ENCODE peak calls at places on chromosomes 16 and 17, in eight cellular contexts. R, Q, B, F, H, I, T and N are unnamed samples.

GRCh38 chr16:87314990-87315420 is 2.2 kb downstream of the C16orf95 start:
- DNase-seq in F (no peak), H (no peak), T (no peak), R (no peak), Q (no peak), B (no peak), I (no peak), N (no peak)

GRCh38 chr17:8175795-8176196 is 384 bp downstream of the TMEM107 start:
- DNase-seq in B (no peak), I (no peak), R (no peak), Q (peak; percentile 80), H (no peak), T (no peak), F (no peak), N (no peak)

GRCh38 chr16:70018254-70018653 is 67.1 kb downstream of the CLEC18A start:
- DNase-seq in T (peak; percentile 31), Q (peak; percentile 13), H (no peak), I (peak; percentile 57), R (no peak), B (peak; percentile 60), F (peak; percentile 13), N (peak; percentile 80)

GRCh38 chr17:17196776-17197175 is 9.4 kb downstream of the PLD6 start:
- DNase-seq in I (no peak), T (no peak), R (no peak), B (no peak), H (no peak), Q (no peak), F (no peak), N (no peak)

GRCh38 chr17:45702666-45703266 is 81.4 kb upstream of the CRHR1 start:
- DNase-seq in R (no peak), T (no peak), F (no peak), H (no peak), I (no peak), Q (peak; percentile 9), B (no peak), N (no peak)

GRCh38 chr17:30920683-30921543 is 832 bp upstream of the ADAP2 start:
- DNase-seq in T (no peak), H (no peak), B (no peak), I (no peak), Q (no peak), F (no peak), R (no peak), N (no peak)

GRCh38 chr17:42509409-42509808 is 26.6 kb upstream of the NAGLU start:
- DNase-seq in T (no peak), R (no peak), B (no peak), H (no peak), Q (no peak), F (no peak), I (no peak), N (no peak)

GRCh38 chr17:19753049-19753444 is 4.9 kb upstream of the ALDH3A1 start:
- DNase-seq in T (no peak), H (no peak), I (no peak), B (no peak), Q (no peak), F (no peak), R (peak; percentile 91), N (no peak)

GRCh38 chr16:27238016-27238587 is 30.5 kb downstream of the NSMCE1 start:
- DNase-seq in F (no peak), H (peak; percentile 26), Q (peak; percentile 36), R (peak; percentile 44), I (peak; percentile 42), T (no peak), B (no peak), N (peak; percentile 57)

GRCh38 chr17:67218385-67218950 is 26.5 kb downstream of the HELZ start:
- DNase-seq in T (no peak), R (no peak), B (no peak), Q (peak; percentile 25), I (no peak), F (no peak), H (no peak), N (no peak)

GRCh38 chr17:77666881-77667395 is 291.6 kb upstream of the TNRC6C start:
- DNase-seq in Q (peak; percentile 34), I (peak; percentile 76), H (no peak), R (no peak), B (peak; percentile 54), F (peak; percentile 51), T (peak; percentile 75), N (peak; percentile 58)

GRCh38 chr16:16083421-16084156 is 134.2 kb downstream of the ABCC1 start:
- DNase-seq in B (no peak), R (no peak), Q (peak; percentile 89), T (no peak), I (no peak), H (no peak), F (no peak), N (no peak)

GRCh38 chr17:27241346-27241946 is 52.5 kb upstream of the WSB1 start:
- DNase-seq in B (no peak), I (no peak), H (no peak), Q (no peak), R (no peak), F (no peak), T (no peak), N (no peak)